ENCODE peak calls at places on chromosome 17, in eight cellular contexts. F is HL-60, L is lower leg skin, D is type B pancreatic cell, R is WTC11, B is stomach, S is brain microvascular endothelial cell, U is K562. W is an unnamed sample.

GRCh38 chr17:65058151-65058550 is 1.6 kb upstream of the GNA13 start:
- DNase-seq in R (no peak), L (no peak), U (no peak), F (no peak), D (no peak), S (no peak), B (no peak), W (no peak)

GRCh38 chr17:42803074-42803883 is 4.6 kb downstream of the CNTD1 start:
- DNase-seq in F (no peak), S (no peak), U (no peak), R (no peak), B (no peak), D (no peak), L (no peak), W (no peak)

GRCh38 chr17:64615025-64615677 is 47.0 kb downstream of the SMURF2 start:
- DNase-seq in D (no peak), U (no peak), R (no peak), B (no peak), S (no peak), F (no peak), L (no peak), W (peak; percentile 78)

GRCh38 chr17:21232033-21232749 is 18.2 kb upstream of the TMEM11 start:
- DNase-seq in D (no peak), L (no peak), R (no peak), F (no peak), U (no peak), B (no peak), S (no peak), W (no peak)

GRCh38 chr17:45841883-45842525 is 2.7 kb upstream of the SPPL2C start:
- DNase-seq in L (no peak), F (no peak), R (no peak), U (no peak), D (no peak), S (no peak), B (no peak), W (no peak)

GRCh38 chr17:29569245-29569950 is 897 bp downstream of the TP53I13 start:
- DNase-seq in F (no peak), R (peak; percentile 4), L (peak; percentile 15), D (peak; percentile 67), U (peak; percentile 36), B (no peak), S (no peak), W (no peak)

GRCh38 chr17:62911106-62911505 is 54.9 kb upstream of the TANC2 start:
- DNase-seq in S (no peak), D (no peak), F (no peak), R (no peak), L (no peak), U (no peak), B (no peak), W (no peak)

GRCh38 chr17:6626616-6627015 is 13.9 kb downstream of the KIAA0753 start:
- DNase-seq in B (no peak), L (no peak), R (no peak), S (no peak), D (no peak), F (no peak), U (no peak), W (no peak)

GRCh38 chr17:80476877-80477646 is 655 bp upstream of the NPTX1 start:
- DNase-seq in L (no peak), R (no peak), S (no peak), D (no peak), B (no peak), U (no peak), F (no peak), W (no peak)

GRCh38 chr17:41824086-41824485 is 11.3 kb downstream of the FKBP10 start:
- DNase-seq in D (no peak), B (no peak), U (no peak), L (no peak), R (no peak), S (no peak), F (no peak), W (no peak)

GRCh38 chr17:2057130-2057713 is 2.3 kb downstream of the HIC1 start:
- DNase-seq in L (no peak), B (no peak), S (no peak), D (no peak), F (no peak), R (no peak), U (no peak), W (peak; percentile 39)

GRCh38 chr17:31533546-31534155 is 142.2 kb downstream of the RAB11FIP4 start:
- DNase-seq in B (peak; percentile 40), L (no peak), S (peak; percentile 69), F (no peak), R (peak; percentile 72), D (no peak), U (peak; percentile 59), W (peak; percentile 75)

GRCh38 chr17:44906010-44906646 is 6.9 kb upstream of the EFTUD2 start:
- DNase-seq in L (no peak), U (peak; percentile 75), F (no peak), D (no peak), S (peak; percentile 80), R (no peak), B (no peak), W (peak; percentile 92)

GRCh38 chr17:77666881-77667395 is 291.6 kb upstream of the TNRC6C start:
- DNase-seq in R (no peak), L (no peak), F (no peak), D (no peak), B (no peak), U (no peak), S (no peak), W (no peak)

GRCh38 chr17:30920282-30920681 is 1.5 kb upstream of the ADAP2 start:
- DNase-seq in D (no peak), R (peak; percentile 39), L (no peak), F (no peak), S (peak; percentile 34), U (no peak), B (no peak), W (peak; percentile 29)

GRCh38 chr17:17782425-17783120 is 54.2 kb downstream of the SREBF1 start:
- DNase-seq in L (no peak), D (no peak), R (peak; percentile 52), B (peak; percentile 46), S (no peak), F (no peak), U (peak; percentile 38), W (no peak)

GRCh38 chr17:77729587-77729986 is 228.9 kb upstream of the TNRC6C start:
- DNase-seq in U (no peak), R (no peak), L (no peak), D (peak; percentile 29), S (no peak), F (no peak), B (no peak), W (no peak)

GRCh38 chr17:18006495-18007239 is 32.3 kb downstream of the ATPAF2 start:
- DNase-seq in F (no peak), B (no peak), R (peak; percentile 32), S (no peak), D (no peak), U (peak; percentile 22), L (no peak), W (no peak)

GRCh38 chr17:3954086-3954485 is 10.2 kb downstream of the ATP2A3 start:
- DNase-seq in S (no peak), U (no peak), F (no peak), R (no peak), L (no peak), D (no peak), B (no peak), W (no peak)

DNA sequence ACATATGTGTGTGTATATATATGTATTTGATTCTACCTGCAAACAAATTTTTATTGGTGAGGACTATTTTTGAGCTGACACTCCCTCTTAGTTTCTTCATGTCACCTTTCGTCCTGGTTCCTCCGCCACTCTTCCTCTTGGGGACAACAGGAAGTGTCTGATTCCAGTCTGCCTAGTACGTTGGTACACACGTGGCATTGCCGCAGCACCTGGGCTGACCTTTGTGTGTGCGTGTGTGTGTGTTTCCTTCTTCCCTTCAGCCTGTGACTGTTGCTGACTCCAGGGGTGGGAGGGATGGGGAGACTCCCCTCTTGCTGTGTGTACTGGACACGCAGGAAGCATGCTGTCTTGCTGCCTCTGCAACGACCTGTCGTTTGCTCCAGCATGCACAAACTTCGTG is 29.4 kb upstream of the CACNG5 start:
- DNase-seq in L (no peak), F (no peak), B (no peak), S (no peak), R (no peak), D (no peak), U (no peak), W (no peak)
- TF ChIP-seq CTCF in L (no peak), F (no peak), B (no peak), S (no peak), R (no peak), D (no peak), U (no peak), W (no peak)

GRCh38 chr17:81808778-81809555 is 5.0 kb downstream of the GCGR start:
- DNase-seq in S (no peak), F (no peak), L (no peak), U (no peak), D (no peak), B (no peak), R (no peak), W (no peak)
- TF ChIP-seq CTCF in S (no peak), F (no peak), L (no peak), U (peak; percentile 23), D (no peak), B (no peak), R (no peak), W (no peak)

GRCh38 chr17:76366247-76366646 is 12.5 kb upstream of the PRPSAP1 start:
- DNase-seq in F (no peak), R (no peak), L (no peak), B (no peak), D (no peak), U (no peak), S (no peak), W (no peak)

GRCh38 chr17:76363107-76363801 is 9.5 kb upstream of the PRPSAP1 start:
- DNase-seq in B (no peak), D (no peak), S (no peak), U (no peak), F (no peak), L (no peak), R (no peak), W (no peak)

GRCh38 chr17:76368545-76368944 is 14.8 kb upstream of the PRPSAP1 start:
- DNase-seq in F (no peak), U (no peak), R (no peak), B (no peak), D (no peak), S (peak; percentile 65), L (no peak), W (no peak)

GRCh38 chr17:76367647-76368046 is 13.9 kb upstream of the PRPSAP1 start:
- DNase-seq in B (no peak), D (no peak), R (no peak), S (no peak), U (no peak), F (no peak), L (no peak), W (no peak)

GRCh38 chr17:76365256-76365903 is 11.7 kb upstream of the PRPSAP1 start:
- DNase-seq in D (no peak), R (no peak), F (no peak), S (no peak), U (peak; percentile 58), B (no peak), L (no peak), W (peak; percentile 42)
- TF ChIP-seq CTCF in D (peak; percentile 32), R (no peak), F (peak; percentile 8), S (peak; percentile 62), U (peak; percentile 54), B (no peak), L (no peak), W (peak; percentile 48)

DNA sequence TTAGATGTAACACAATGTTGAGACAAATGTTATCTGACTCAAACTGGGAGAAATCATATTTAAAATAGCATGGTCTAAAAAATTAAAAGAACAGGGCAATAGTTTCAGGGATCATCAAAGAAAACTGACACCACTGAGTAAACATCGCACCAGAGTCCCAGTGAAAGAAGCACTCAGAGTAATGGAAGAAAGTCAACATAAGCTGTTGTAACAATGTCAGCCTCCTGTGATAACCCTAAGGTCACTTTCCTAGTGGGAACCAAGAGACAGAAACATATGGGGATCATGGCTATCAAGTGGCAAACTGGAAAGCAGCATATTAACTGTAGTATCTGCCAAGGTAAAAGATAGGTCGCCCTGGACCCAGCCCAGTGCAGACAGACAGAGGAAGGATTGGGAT is 160.8 kb downstream of the CA10 start:
- DNase-seq in D (no peak), L (no peak), B (no peak), R (no peak), S (no peak), U (no peak), F (no peak), W (no peak)
- TF ChIP-seq CTCF in D (no peak), L (no peak), B (no peak), R (no peak), S (no peak), U (no peak), F (no peak), W (no peak)

W was measured in fibroblast of pulmonary artery.